ENCODE peak calls at places on chromosome 5, in eight cellular contexts. M is AG10803, W is EL, C is NCI-H2029, Z is LHCN-M2, J is activated gamma-delta T cell treated with Interleukin-2 at 50 U/mL for 16 hours, K is fibroblast of villous mesenchyme, T is SK-N-DZ. L is an unnamed sample.

GRCh38 chr5:73892806-73893205 is 266.8 kb downstream of the ARHGEF28 start:
- DNase-seq in M (peak; percentile 96), W (peak; percentile 68), C (no peak), Z (peak; percentile 78), J (no peak), K (peak; percentile 63), T (no peak), L (no peak)

GRCh38 chr5:1973391-1974013 is 90.8 kb upstream of the IRX4 start:
- DNase-seq in M (no peak), W (no peak), C (no peak), Z (no peak), J (no peak), K (no peak), T (no peak), L (no peak)

GRCh38 chr5:28495876-28496275 is 1457.5 kb upstream of the CDH9 start:
- DNase-seq in M (no peak), W (no peak), C (no peak), Z (no peak), J (no peak), K (no peak), T (no peak), L (no peak)

GRCh38 chr5:69502375-69503143 is 10.0 kb downstream of the OCLN start:
- DNase-seq in M (peak; percentile 70), W (peak; percentile 76), C (no peak), Z (peak; percentile 75), J (no peak), K (peak; percentile 56), T (no peak), L (no peak)

GRCh38 chr5:73419414-73420390 is 28.9 kb downstream of the FOXD1 start:
- DNase-seq in M (peak; percentile 81), W (peak; percentile 67), C (peak; percentile 21), Z (no peak), J (no peak), K (peak; percentile 45), T (peak; percentile 56), L (no peak)

GRCh38 chr5:168093200-168093930 is 198.1 kb upstream of the WWC1 start:
- DNase-seq in M (peak; percentile 72), W (peak; percentile 35), C (no peak), Z (no peak), J (no peak), K (peak; percentile 20), T (peak; percentile 41), L (no peak)

GRCh38 chr5:54868511-54869483 is 116.6 kb downstream of the ESM1 start:
- DNase-seq in M (no peak), W (no peak), C (no peak), Z (no peak), J (no peak), K (no peak), T (no peak), L (no peak)

GRCh38 chr5:169997736-169998284 is 17.5 kb upstream of the INSYN2B start:
- DNase-seq in M (no peak), W (no peak), C (no peak), Z (no peak), J (no peak), K (no peak), T (no peak), L (no peak)

GRCh38 chr5:43215073-43215631 is 23.1 kb downstream of the NIM1K start:
- DNase-seq in M (peak; percentile 56), W (peak; percentile 25), C (peak; percentile 53), Z (no peak), J (no peak), K (no peak), T (no peak), L (no peak)

GRCh38 chr5:79205965-79206364 is 30.0 kb upstream of the JMY start:
- DNase-seq in M (no peak), W (no peak), C (peak; percentile 20), Z (no peak), J (no peak), K (no peak), T (no peak), L (no peak)

GRCh38 chr5:80672140-80672736 is 17.5 kb upstream of the DHFR start:
- DNase-seq in M (peak; percentile 68), W (peak; percentile 72), C (peak; percentile 56), Z (peak; percentile 72), J (peak; percentile 60), K (peak; percentile 79), T (peak; percentile 70), L (peak; percentile 51)

GRCh38 chr5:114176356-114176755 is 185.5 kb upstream of the KCNN2 start:
- DNase-seq in M (peak; percentile 10), W (peak; percentile 80), C (no peak), Z (no peak), J (no peak), K (peak; percentile 39), T (no peak), L (no peak)

GRCh38 chr5:116773926-116774325 is 199.3 kb upstream of the SEMA6A start:
- DNase-seq in M (no peak), W (no peak), C (no peak), Z (no peak), J (no peak), K (no peak), T (no peak), L (no peak)

GRCh38 chr5:100855940-100856339 is 47.1 kb downstream of the ST8SIA4 start:
- DNase-seq in M (no peak), W (no peak), C (no peak), Z (no peak), J (no peak), K (no peak), T (no peak), L (no peak)

GRCh38 chr5:167777746-167778145 is 513.7 kb upstream of the WWC1 start:
- DNase-seq in M (peak; percentile 96), W (no peak), C (no peak), Z (peak; percentile 51), J (no peak), K (no peak), T (no peak), L (no peak)

GRCh38 chr5:151036556-151036955 is 16.2 kb downstream of the GPX3 start:
- DNase-seq in M (no peak), W (no peak), C (no peak), Z (no peak), J (no peak), K (no peak), T (no peak), L (no peak)

GRCh38 chr5:131104169-131104775 is 60.8 kb downstream of the HINT1 start:
- DNase-seq in M (no peak), W (no peak), C (no peak), Z (no peak), J (no peak), K (no peak), T (no peak), L (no peak)

GRCh38 chr5:15421798-15422456 is 78.1 kb upstream of the FBXL7 start:
- DNase-seq in M (no peak), W (no peak), C (no peak), Z (no peak), J (no peak), K (no peak), T (no peak), L (no peak)

GRCh38 chr5:140546851-140547507 is 483 bp upstream of the EIF4EBP3 start:
- DNase-seq in M (no peak), W (no peak), C (no peak), Z (no peak), J (no peak), K (no peak), T (no peak), L (no peak)